ENCODE peak calls at places on chromosomes 2 and 18, in five cellular contexts. One of them, this sample, is unnamed.
A peak's percentile ranks its signal among the peaks of the same experiment; 100 is the strongest.

GRCh38 chr2:120347387-120348010 is 1.6 kb downstream of the INHBB start:
- DNase-seq in mesothelial cell of epicardium: no peak
- DNase-seq in NCI-H1105: no peak
- DNase-seq in tibial artery: no peak
- DNase-seq in posterior vena cava: no peak
- DNase-seq in this sample: no peak

GRCh38 chr2:196274387-196274809 is 103.0 kb upstream of the STK17B start:
- DNase-seq in mesothelial cell of epicardium: peak; percentile 44
- DNase-seq in NCI-H1105: peak; percentile 77
- DNase-seq in tibial artery: no peak
- DNase-seq in posterior vena cava: no peak
- DNase-seq in this sample: no peak

GRCh38 chr18:76262956-76263955 is 231.8 kb downstream of the ZNF516 start:
- DNase-seq in mesothelial cell of epicardium: no peak
- DNase-seq in NCI-H1105: no peak
- DNase-seq in tibial artery: no peak
- DNase-seq in posterior vena cava: no peak
- DNase-seq in this sample: no peak

GRCh38 chr2:10342245-10342951 is 39.7 kb downstream of the HPCAL1 start:
- DNase-seq in mesothelial cell of epicardium: no peak
- DNase-seq in NCI-H1105: no peak
- DNase-seq in tibial artery: no peak
- DNase-seq in posterior vena cava: no peak
- DNase-seq in this sample: no peak

GRCh38 chr2:159131882-159132281 is 154.6 kb downstream of the WDSUB1 start:
- DNase-seq in mesothelial cell of epicardium: no peak
- DNase-seq in NCI-H1105: no peak
- DNase-seq in tibial artery: no peak
- DNase-seq in posterior vena cava: no peak
- DNase-seq in this sample: no peak

GRCh38 chr2:156483741-156484173 is 47.6 kb downstream of the GPD2 start:
- DNase-seq in mesothelial cell of epicardium: no peak
- DNase-seq in NCI-H1105: no peak
- DNase-seq in tibial artery: no peak
- DNase-seq in posterior vena cava: no peak
- DNase-seq in this sample: no peak

GRCh38 chr18:76359909-76360308 is 135.1 kb downstream of the ZNF516 start:
- DNase-seq in mesothelial cell of epicardium: no peak
- DNase-seq in NCI-H1105: no peak
- DNase-seq in tibial artery: no peak
- DNase-seq in posterior vena cava: no peak
- DNase-seq in this sample: no peak

GRCh38 chr2:97742381-97742847 is 29.0 kb downstream of the ZAP70 start:
- DNase-seq in mesothelial cell of epicardium: no peak
- DNase-seq in NCI-H1105: no peak
- DNase-seq in tibial artery: no peak
- DNase-seq in posterior vena cava: peak; percentile 28
- DNase-seq in this sample: no peak

GRCh38 chr2:20313659-20314058 is 37.0 kb downstream of the PUM2 start:
- DNase-seq in mesothelial cell of epicardium: no peak
- DNase-seq in NCI-H1105: no peak
- DNase-seq in tibial artery: no peak
- DNase-seq in posterior vena cava: no peak
- DNase-seq in this sample: no peak

GRCh38 chr2:67797801-67798535 is 264.8 kb downstream of the C1D start:
- DNase-seq in mesothelial cell of epicardium: no peak
- DNase-seq in NCI-H1105: peak; percentile 26
- DNase-seq in tibial artery: no peak
- DNase-seq in posterior vena cava: no peak
- DNase-seq in this sample: no peak

GRCh38 chr2:58427572-58428285 is 186.6 kb upstream of the FANCL start:
- DNase-seq in mesothelial cell of epicardium: peak; percentile 65
- DNase-seq in NCI-H1105: peak; percentile 38
- DNase-seq in tibial artery: no peak
- DNase-seq in posterior vena cava: no peak
- DNase-seq in this sample: no peak

GRCh38 chr2:233115121-233115520 is 55.0 kb downstream of the INPP5D start:
- DNase-seq in mesothelial cell of epicardium: no peak
- DNase-seq in NCI-H1105: no peak
- DNase-seq in tibial artery: peak; percentile 17
- DNase-seq in posterior vena cava: peak; percentile 12
- DNase-seq in this sample: no peak